ENCODE peak calls at places on chromosomes 2 and 18, in eight cellular contexts. One of them, this sample, is unnamed.

GRCh38 chr2:607172-607571 is 70.0 kb downstream of the TMEM18 start:
- DNase-seq in PC-9: no peak
- DNase-seq in heart right ventricle: no peak
- DNase-seq in upper lobe of right lung: no peak
- DNase-seq in psoas muscle: no peak
- DNase-seq in RWPE1: no peak
- DNase-seq in pancreas: no peak
- DNase-seq in dorsolateral prefrontal cortex: no peak
- DNase-seq in this sample: no peak

GRCh38 chr2:138239902-138240595 is 261.5 kb upstream of the SPOPL start:
- DNase-seq in pancreas: no peak
- DNase-seq in RWPE1: no peak
- DNase-seq in upper lobe of right lung: no peak
- DNase-seq in PC-9: no peak
- DNase-seq in dorsolateral prefrontal cortex: no peak
- DNase-seq in psoas muscle: no peak
- DNase-seq in heart right ventricle: no peak
- DNase-seq in this sample: no peak

GRCh38 chr2:173656086-173656485 is 301.4 kb downstream of the CDCA7 start:
- DNase-seq in heart right ventricle: no peak
- DNase-seq in PC-9: no peak
- DNase-seq in pancreas: no peak
- DNase-seq in upper lobe of right lung: no peak
- DNase-seq in RWPE1: no peak
- DNase-seq in psoas muscle: no peak
- DNase-seq in dorsolateral prefrontal cortex: no peak
- DNase-seq in this sample: no peak

GRCh38 chr2:240156026-240156390 is 15.6 kb upstream of the OTOS start:
- DNase-seq in RWPE1: no peak
- DNase-seq in dorsolateral prefrontal cortex: no peak
- DNase-seq in PC-9: peak; percentile 57
- DNase-seq in pancreas: no peak
- DNase-seq in heart right ventricle: no peak
- DNase-seq in upper lobe of right lung: peak; percentile 4
- DNase-seq in psoas muscle: peak; percentile 11
- DNase-seq in this sample: no peak

GRCh38 chr2:127410871-127411396 is 7.3 kb upstream of the PROC start:
- DNase-seq in dorsolateral prefrontal cortex: no peak
- DNase-seq in psoas muscle: no peak
- DNase-seq in PC-9: peak; percentile 86
- DNase-seq in RWPE1: peak; percentile 49
- DNase-seq in upper lobe of right lung: peak; percentile 55
- DNase-seq in heart right ventricle: no peak
- DNase-seq in pancreas: no peak
- DNase-seq in this sample: no peak

GRCh38 chr2:176522271-176522670 is 253.0 kb downstream of the MTX2 start:
- DNase-seq in heart right ventricle: no peak
- DNase-seq in psoas muscle: no peak
- DNase-seq in RWPE1: no peak
- DNase-seq in dorsolateral prefrontal cortex: no peak
- DNase-seq in pancreas: no peak
- DNase-seq in upper lobe of right lung: no peak
- DNase-seq in PC-9: no peak
- DNase-seq in this sample: no peak

GRCh38 chr18:48781990-48782368 is 168.8 kb downstream of the SMAD7 start:
- DNase-seq in RWPE1: no peak
- DNase-seq in upper lobe of right lung: no peak
- DNase-seq in psoas muscle: no peak
- DNase-seq in pancreas: no peak
- DNase-seq in dorsolateral prefrontal cortex: no peak
- DNase-seq in heart right ventricle: no peak
- DNase-seq in PC-9: no peak
- DNase-seq in this sample: no peak

GRCh38 chr18:57889841-57890240 is 86.7 kb upstream of the ATP8B1 start:
- DNase-seq in dorsolateral prefrontal cortex: no peak
- DNase-seq in PC-9: no peak
- DNase-seq in upper lobe of right lung: no peak
- DNase-seq in psoas muscle: no peak
- DNase-seq in heart right ventricle: no peak
- DNase-seq in RWPE1: no peak
- DNase-seq in pancreas: no peak
- DNase-seq in this sample: no peak

GRCh38 chr2:151760139-151760650 is 25.9 kb upstream of the NEB start:
- DNase-seq in PC-9: no peak
- DNase-seq in upper lobe of right lung: no peak
- DNase-seq in psoas muscle: peak; percentile 92
- DNase-seq in RWPE1: no peak
- DNase-seq in heart right ventricle: no peak
- DNase-seq in dorsolateral prefrontal cortex: no peak
- DNase-seq in pancreas: no peak
- DNase-seq in this sample: no peak

GRCh38 chr2:71604709-71605085 is 151.3 kb downstream of the DYSF start:
- DNase-seq in PC-9: no peak
- DNase-seq in upper lobe of right lung: peak; percentile 36
- DNase-seq in RWPE1: no peak
- DNase-seq in heart right ventricle: no peak
- DNase-seq in psoas muscle: no peak
- DNase-seq in dorsolateral prefrontal cortex: peak; percentile 29
- DNase-seq in pancreas: no peak
- DNase-seq in this sample: no peak

GRCh38 chr2:73253901-73254300 is 19.8 kb downstream of the CCT7 start:
- DNase-seq in RWPE1: no peak
- DNase-seq in heart right ventricle: no peak
- DNase-seq in pancreas: no peak
- DNase-seq in upper lobe of right lung: peak; percentile 44
- DNase-seq in dorsolateral prefrontal cortex: no peak
- DNase-seq in psoas muscle: no peak
- DNase-seq in PC-9: peak; percentile 33
- DNase-seq in this sample: no peak

GRCh38 chr2:219178377-219179175 is 501 bp downstream of the RETREG2 start:
- DNase-seq in PC-9: no peak
- DNase-seq in pancreas: peak; percentile 76
- DNase-seq in upper lobe of right lung: no peak
- DNase-seq in dorsolateral prefrontal cortex: no peak
- DNase-seq in psoas muscle: no peak
- DNase-seq in RWPE1: peak; percentile 26
- DNase-seq in heart right ventricle: peak; percentile 66
- DNase-seq in this sample: no peak

GRCh38 chr2:157875720-157876065 is 437 bp downstream of the ACVR1 start:
- DNase-seq in pancreas: peak; percentile 74
- DNase-seq in PC-9: no peak
- DNase-seq in heart right ventricle: peak; percentile 68
- DNase-seq in dorsolateral prefrontal cortex: no peak
- DNase-seq in RWPE1: peak; percentile 28
- DNase-seq in upper lobe of right lung: peak; percentile 85
- DNase-seq in psoas muscle: no peak
- DNase-seq in this sample: peak; percentile 70

GRCh38 chr2:172884336-172884735 is 148.7 kb downstream of the RAPGEF4 start:
- DNase-seq in psoas muscle: no peak
- DNase-seq in heart right ventricle: no peak
- DNase-seq in pancreas: no peak
- DNase-seq in dorsolateral prefrontal cortex: no peak
- DNase-seq in RWPE1: peak; percentile 40
- DNase-seq in PC-9: no peak
- DNase-seq in upper lobe of right lung: no peak
- DNase-seq in this sample: no peak

GRCh38 chr2:121944072-121944829 is 188.8 kb downstream of the TSN start:
- DNase-seq in psoas muscle: no peak
- DNase-seq in upper lobe of right lung: no peak
- DNase-seq in pancreas: no peak
- DNase-seq in PC-9: no peak
- DNase-seq in heart right ventricle: no peak
- DNase-seq in RWPE1: peak; percentile 93
- DNase-seq in dorsolateral prefrontal cortex: no peak
- DNase-seq in this sample: no peak

GRCh38 chr2:201157694-201158093 is 25.2 kb upstream of the CASP10 start:
- DNase-seq in heart right ventricle: no peak
- DNase-seq in RWPE1: no peak
- DNase-seq in dorsolateral prefrontal cortex: no peak
- DNase-seq in psoas muscle: no peak
- DNase-seq in PC-9: no peak
- DNase-seq in pancreas: no peak
- DNase-seq in upper lobe of right lung: no peak
- DNase-seq in this sample: no peak

GRCh38 chr2:203813684-203814083 is 53.9 kb upstream of the CTLA4 start:
- DNase-seq in upper lobe of right lung: no peak
- DNase-seq in pancreas: no peak
- DNase-seq in dorsolateral prefrontal cortex: no peak
- DNase-seq in psoas muscle: no peak
- DNase-seq in heart right ventricle: no peak
- DNase-seq in RWPE1: no peak
- DNase-seq in PC-9: no peak
- DNase-seq in this sample: no peak

GRCh38 chr2:203812294-203813221 is 55.0 kb upstream of the CTLA4 start:
- DNase-seq in dorsolateral prefrontal cortex: no peak
- DNase-seq in pancreas: no peak
- DNase-seq in PC-9: no peak
- DNase-seq in heart right ventricle: no peak
- DNase-seq in psoas muscle: no peak
- DNase-seq in upper lobe of right lung: no peak
- DNase-seq in RWPE1: no peak
- DNase-seq in this sample: no peak

GRCh38 chr2:203809991-203810510 is 57.5 kb upstream of the CTLA4 start:
- DNase-seq in RWPE1: no peak
- DNase-seq in psoas muscle: no peak
- DNase-seq in heart right ventricle: no peak
- DNase-seq in upper lobe of right lung: no peak
- DNase-seq in PC-9: no peak
- DNase-seq in dorsolateral prefrontal cortex: no peak
- DNase-seq in pancreas: no peak
- DNase-seq in this sample: no peak

GRCh38 chr2:203809084-203809521 is 58.5 kb upstream of the CTLA4 start:
- DNase-seq in heart right ventricle: no peak
- DNase-seq in upper lobe of right lung: no peak
- DNase-seq in psoas muscle: no peak
- DNase-seq in pancreas: no peak
- DNase-seq in RWPE1: no peak
- DNase-seq in PC-9: no peak
- DNase-seq in dorsolateral prefrontal cortex: no peak
- DNase-seq in this sample: no peak

DNA sequence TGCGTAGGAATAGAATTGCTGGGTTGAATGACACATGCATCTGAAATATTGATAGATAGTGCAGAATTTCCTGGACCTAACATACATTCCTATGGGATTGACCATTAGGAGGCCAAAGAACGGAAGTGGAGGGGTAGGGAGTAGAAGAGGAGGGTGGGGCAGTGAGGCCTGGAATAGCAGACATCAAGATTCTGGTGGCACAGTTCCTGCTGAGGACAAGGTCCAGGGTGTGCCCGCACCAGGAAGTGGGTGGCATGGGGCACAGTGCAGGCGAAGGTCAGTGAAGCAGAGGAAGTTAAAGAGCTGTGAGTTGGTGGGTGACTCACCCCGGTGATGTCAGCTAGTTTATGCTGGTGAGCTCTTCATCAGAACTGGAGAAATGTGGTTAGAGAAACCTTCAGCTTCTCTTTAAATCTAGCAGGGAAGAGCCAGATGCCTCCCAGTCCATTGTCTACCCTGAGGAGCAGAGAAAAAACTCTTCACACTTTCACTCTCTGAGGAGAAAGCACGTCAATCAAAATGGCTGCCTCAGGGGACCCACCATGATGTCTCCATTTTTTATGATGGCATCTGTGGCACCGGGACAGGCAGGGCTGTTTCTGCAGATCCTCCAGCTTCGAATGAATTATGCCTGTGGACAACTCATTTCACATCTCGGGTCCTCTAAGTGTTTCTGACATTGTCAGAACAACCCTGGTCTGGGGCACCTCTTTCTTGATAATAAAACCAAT is 55.9 kb upstream of the CTLA4 start:
- DNase-seq in PC-9: peak; percentile 87
- DNase-seq in RWPE1: peak; percentile 74
- DNase-seq in heart right ventricle: peak; percentile 51
- DNase-seq in psoas muscle: peak; percentile 76
- DNase-seq in dorsolateral prefrontal cortex: no peak
- DNase-seq in pancreas: peak; percentile 59
- DNase-seq in upper lobe of right lung: peak; percentile 88
- DNase-seq in this sample: no peak
- H3K27ac ChIP-seq in PC-9: peak overlapping the region; percentile 70
- H3K27ac ChIP-seq in RWPE1: peak overlapping the region; percentile 63
- H3K27ac ChIP-seq in heart right ventricle: no peak overlapping the region
- H3K27ac ChIP-seq in psoas muscle: no peak overlapping the region
- H3K27ac ChIP-seq in dorsolateral prefrontal cortex: no peak overlapping the region
- H3K27ac ChIP-seq in pancreas: no peak overlapping the region
- H3K27ac ChIP-seq in upper lobe of right lung: peak overlapping the region; percentile 63
- H3K27ac ChIP-seq in this sample: no peak overlapping the region

DNA sequence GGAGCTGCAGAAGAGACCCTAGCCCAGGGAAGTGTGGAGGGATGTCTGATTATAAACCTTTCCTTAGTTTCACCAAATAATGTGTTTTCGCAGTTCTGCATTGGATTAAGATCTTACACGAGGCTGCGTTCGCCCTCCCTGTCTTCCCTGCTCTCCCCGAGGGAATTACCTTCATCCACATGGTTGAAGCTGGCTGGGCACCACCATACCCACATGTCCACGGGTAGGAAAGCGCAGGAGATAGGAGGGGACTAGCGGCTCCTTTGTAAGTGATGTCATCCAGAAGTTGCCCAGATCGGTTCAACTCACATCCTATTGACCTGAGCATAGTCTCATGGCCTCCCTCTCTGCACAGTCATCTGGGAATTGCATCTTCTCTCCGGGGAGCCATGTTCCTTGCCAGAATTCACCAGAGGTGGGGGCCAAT is 1.1 kb downstream of the TTL start:
- DNase-seq in pancreas: no peak
- DNase-seq in upper lobe of right lung: no peak
- DNase-seq in heart right ventricle: no peak
- DNase-seq in PC-9: peak; percentile 40
- DNase-seq in dorsolateral prefrontal cortex: no peak
- DNase-seq in RWPE1: peak; percentile 55
- DNase-seq in psoas muscle: no peak
- DNase-seq in this sample: no peak
- H3K27ac ChIP-seq in pancreas: peak overlapping the region; percentile 57
- H3K27ac ChIP-seq in upper lobe of right lung: peak overlapping the region; percentile 85
- H3K27ac ChIP-seq in heart right ventricle: no peak overlapping the region
- H3K27ac ChIP-seq in PC-9: peak overlapping the region; percentile 26
- H3K27ac ChIP-seq in dorsolateral prefrontal cortex: peak overlapping the region; percentile 79
- H3K27ac ChIP-seq in RWPE1: peak overlapping the region; percentile 94
- H3K27ac ChIP-seq in psoas muscle: peak overlapping the region; percentile 85
- H3K27ac ChIP-seq in this sample: peak overlapping the region; percentile 87

DNA sequence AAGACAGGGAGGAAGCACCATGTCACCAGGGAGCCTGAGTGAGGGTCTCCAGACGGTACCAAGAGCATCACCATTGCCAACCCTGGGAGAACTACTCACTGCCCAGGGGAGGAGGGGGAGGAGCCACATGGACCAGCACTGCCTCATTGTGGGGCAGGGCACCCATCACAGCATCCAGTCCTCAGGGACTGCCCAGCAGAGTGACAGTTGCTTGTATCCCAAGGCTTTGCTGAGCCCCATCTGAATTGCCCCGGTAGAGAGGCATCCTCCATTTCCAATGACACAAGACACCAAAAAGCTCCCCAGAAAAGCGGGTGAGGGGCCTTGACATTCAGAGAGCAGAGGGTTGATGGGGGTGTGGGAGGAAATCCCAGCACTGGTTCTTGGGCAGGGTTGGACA is 6.8 kb upstream of the CIB4 start:
- DNase-seq in heart right ventricle: no peak
- DNase-seq in pancreas: no peak
- DNase-seq in upper lobe of right lung: peak; percentile 19
- DNase-seq in psoas muscle: no peak
- DNase-seq in RWPE1: no peak
- DNase-seq in PC-9: no peak
- DNase-seq in dorsolateral prefrontal cortex: no peak
- DNase-seq in this sample: no peak
- H3K27ac ChIP-seq in heart right ventricle: no peak overlapping the region
- H3K27ac ChIP-seq in pancreas: no peak overlapping the region
- H3K27ac ChIP-seq in upper lobe of right lung: no peak overlapping the region
- H3K27ac ChIP-seq in psoas muscle: no peak overlapping the region
- H3K27ac ChIP-seq in RWPE1: no peak overlapping the region
- H3K27ac ChIP-seq in PC-9: no peak overlapping the region
- H3K27ac ChIP-seq in dorsolateral prefrontal cortex: no peak overlapping the region
- H3K27ac ChIP-seq in this sample: no peak overlapping the region

GRCh38 chr2:20611077-20611843 is 39.6 kb downstream of the HS1BP3 start:
- DNase-seq in RWPE1: no peak
- DNase-seq in psoas muscle: peak; percentile 84
- DNase-seq in pancreas: no peak
- DNase-seq in dorsolateral prefrontal cortex: peak; percentile 8
- DNase-seq in heart right ventricle: peak; percentile 74
- DNase-seq in upper lobe of right lung: peak; percentile 78
- DNase-seq in PC-9: no peak
- DNase-seq in this sample: no peak
- H3K27ac ChIP-seq in RWPE1: no peak overlapping the region
- H3K27ac ChIP-seq in psoas muscle: peak overlapping the region; percentile 70
- H3K27ac ChIP-seq in pancreas: peak overlapping the region; percentile 25
- H3K27ac ChIP-seq in dorsolateral prefrontal cortex: no peak overlapping the region
- H3K27ac ChIP-seq in heart right ventricle: peak overlapping the region; percentile 63
- H3K27ac ChIP-seq in upper lobe of right lung: peak overlapping the region; percentile 90
- H3K27ac ChIP-seq in PC-9: no peak overlapping the region
- H3K27ac ChIP-seq in this sample: no peak overlapping the region

This sample was measured in substantia nigra.